ENCODE peak calls at places on chromosome 12, in nine cellular contexts. Y, K, R, F, Z, L, U, I and T are unnamed samples. For H3K36me3, the result is how much of the 10 kb centered on the place peaks cover.

GRCh38 chr12:46874642-46875041 is 48.8 kb upstream of the SLC38A4 start:
- DNase-seq in Y (no peak), K (no peak), R (peak), F (no peak), Z (no peak), L (no peak), U (no peak), I (no peak), T (peak)

GRCh38 chr12:78864483-78865296 is at the start of gene SYT1:
- DNase-seq in Y (peak), K (peak), R (peak), F (peak), Z (peak), L (peak), U (peak), I (peak), T (peak)

GRCh38 chr12:95721320-95721719 is 69.2 kb downstream of the NTN4 start:
- DNase-seq in Y (no peak), K (peak), R (no peak), F (no peak), Z (no peak), L (peak), U (no peak), I (no peak), T (no peak)

GRCh38 chr12:53938276-53939140 is at the start of gene HOXC13:
- DNase-seq in Y (no peak), K (peak), R (no peak), F (peak), Z (peak), L (peak), U (peak), I (no peak), T (peak)

GRCh38 chr12:54431911-54432814 is 13.1 kb upstream of the ITGA5 start:
- DNase-seq in Y (no peak), K (peak), R (peak), F (peak), Z (peak), L (peak), U (peak), I (no peak), T (peak)

GRCh38 chr12:105291531-105291930 is 39.0 kb upstream of the C12orf75 start:
- DNase-seq in Y (no peak), K (no peak), R (no peak), F (no peak), Z (no peak), L (no peak), U (no peak), I (no peak), T (no peak)

GRCh38 chr12:53975019-53975815 is 463 bp upstream of the HOTAIR start:
- DNase-seq in Y (no peak), K (no peak), R (no peak), F (no peak), Z (no peak), L (no peak), U (no peak), I (no peak), T (no peak)

GRCh38 chr12:131990980-131991305 is 41.2 kb downstream of the EP400 start:
- DNase-seq in Y (no peak), K (no peak), R (no peak), F (no peak), Z (no peak), L (no peak), U (no peak), I (no peak), T (no peak)

GRCh38 chr12:6964605-6965025 is 5.8 kb downstream of the PHB2 start:
- DNase-seq in Y (no peak), K (no peak), R (no peak), F (no peak), Z (no peak), L (no peak), U (no peak), I (peak), T (no peak)

GRCh38 chr12:116547955-116548471 is 11.2 kb upstream of the MAP1LC3B2 start:
- DNase-seq in Y (no peak), K (no peak), R (no peak), F (no peak), Z (no peak), L (no peak), U (no peak), I (no peak), T (no peak)

GRCh38 chr12:45727994-45728624 is 1.4 kb upstream of the ARID2 start:
- DNase-seq in Y (no peak), K (no peak), R (no peak), F (no peak), Z (no peak), L (peak), U (no peak), I (no peak), T (no peak)

GRCh38 chr12:67034110-67034879 is 234.9 kb upstream of the CAND1 start:
- DNase-seq in Y (no peak), K (peak), R (no peak), F (no peak), Z (no peak), L (peak), U (peak), I (no peak), T (peak)

GRCh38 chr12:27303139-27304111 is 29.2 kb upstream of the BMAL2 start:
- DNase-seq in Y (no peak), K (no peak), R (no peak), F (no peak), Z (no peak), L (no peak), U (no peak), I (no peak), T (no peak)

GRCh38 chr12:22525426-22525825 is 18.9 kb downstream of the C2CD5 start:
- DNase-seq in Y (no peak), K (no peak), R (no peak), F (no peak), Z (no peak), L (peak), U (no peak), I (no peak), T (no peak)

GRCh38 chr12:22526836-22527235 is 17.5 kb downstream of the C2CD5 start:
- DNase-seq in Y (no peak), K (no peak), R (no peak), F (no peak), Z (no peak), L (no peak), U (no peak), I (no peak), T (no peak)

GRCh38 chr12:22529281-22530060 is 14.9 kb downstream of the C2CD5 start:
- DNase-seq in Y (no peak), K (peak), R (no peak), F (no peak), Z (no peak), L (peak), U (no peak), I (no peak), T (peak)

GRCh38 chr12:22531205-22531604 is 13.1 kb downstream of the C2CD5 start:
- DNase-seq in Y (no peak), K (no peak), R (no peak), F (no peak), Z (no peak), L (no peak), U (no peak), I (no peak), T (no peak)

GRCh38 chr12:22527999-22528398 is 16.3 kb downstream of the C2CD5 start:
- DNase-seq in Y (no peak), K (no peak), R (no peak), F (no peak), Z (no peak), L (no peak), U (no peak), I (no peak), T (no peak)
- H3K36me3 ChIP-seq in Y (half or more), K (under half), R (half or more), F (under half), Z (under half), L (under half), U (under half), I (under half), T (under half)

GRCh38 chr12:57514720-57515467 is 5.4 kb downstream of the DDIT3 start:
- DNase-seq in Y (no peak), K (no peak), R (no peak), F (no peak), Z (no peak), L (no peak), U (no peak), I (no peak), T (no peak)

GRCh38 chr12:57516617-57517153 is 3.6 kb downstream of the DDIT3 start:
- DNase-seq in Y (no peak), K (no peak), R (no peak), F (no peak), Z (no peak), L (no peak), U (no peak), I (no peak), T (peak)

GRCh38 chr12:57517187-57517586 is 3.1 kb downstream of the DDIT3 start:
- DNase-seq in Y (no peak), K (no peak), R (no peak), F (no peak), Z (peak), L (peak), U (no peak), I (no peak), T (peak)

GRCh38 chr12:57515934-57516541 is 4.3 kb downstream of the DDIT3 start:
- DNase-seq in Y (no peak), K (no peak), R (no peak), F (no peak), Z (no peak), L (no peak), U (no peak), I (no peak), T (no peak)

GRCh38 chr12:57515468-57515933 is 4.8 kb downstream of the DDIT3 start:
- DNase-seq in Y (no peak), K (no peak), R (no peak), F (no peak), Z (no peak), L (no peak), U (no peak), I (no peak), T (no peak)
- H3K36me3 ChIP-seq in Y (half or more), K (under half), R (half or more), F (under half), Z (under half), L (half or more), U (half or more), I (under half), T (half or more)

DNA sequence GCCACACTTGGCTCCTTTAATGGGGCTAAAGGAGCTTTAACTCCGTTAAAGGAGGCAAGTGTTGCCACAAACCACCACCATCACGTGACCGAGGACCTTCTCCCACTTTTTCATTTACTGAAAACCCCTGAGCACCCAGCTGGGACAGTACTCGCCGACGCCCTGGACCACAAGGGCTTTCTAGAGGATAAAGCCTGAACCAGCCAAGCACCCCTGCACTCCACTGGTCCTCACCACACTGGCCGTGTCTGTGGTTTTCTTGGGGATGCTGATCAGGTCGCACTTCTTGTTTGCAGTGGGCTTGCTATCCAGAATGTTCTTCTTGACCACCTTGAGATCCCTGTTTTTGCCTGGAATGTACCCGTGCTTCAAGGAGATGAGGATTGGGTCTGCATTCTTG is 14.7 kb upstream of the SELPLG start:
- DNase-seq in Y (no peak), K (no peak), R (no peak), F (no peak), Z (no peak), L (no peak), U (no peak), I (no peak), T (no peak)
- H3K36me3 ChIP-seq in Y (half or more), K (under half), R (half or more), F (under half), Z (under half), L (under half), U (half or more), I (under half), T (half or more)

DNA sequence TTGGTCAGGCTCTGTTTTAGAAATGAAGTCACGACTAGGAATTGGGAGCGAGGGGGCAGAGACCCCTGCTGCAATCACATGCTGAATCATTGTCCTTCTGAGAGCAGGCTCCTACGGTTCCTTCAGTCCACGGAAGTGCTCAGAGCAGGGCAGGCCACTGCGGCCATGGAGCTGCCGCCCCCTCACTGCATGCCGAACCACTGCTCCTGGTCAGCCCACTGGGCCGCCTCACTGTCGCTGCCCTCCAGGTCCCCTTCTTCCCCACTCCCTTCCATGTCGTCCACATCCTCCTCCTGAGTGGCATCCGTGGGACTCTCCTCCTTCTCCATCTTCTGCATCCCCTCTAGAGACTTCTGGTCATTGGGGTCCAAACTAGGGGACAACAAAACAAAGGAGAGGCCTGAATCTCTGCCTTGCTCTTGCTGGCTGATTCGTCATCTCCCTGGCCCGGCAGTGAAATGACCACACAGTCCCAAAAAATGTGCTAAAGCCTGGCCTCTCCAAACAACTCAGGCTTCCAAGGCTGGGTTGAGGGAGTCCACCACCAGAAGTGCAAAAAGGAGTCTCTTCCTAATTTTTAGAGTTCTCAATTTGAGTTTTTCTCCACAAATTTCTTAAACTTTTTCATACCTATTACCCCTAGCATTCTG is 29.4 kb downstream of the ANAPC7 start:
- DNase-seq in Y (no peak), K (no peak), R (no peak), F (no peak), Z (no peak), L (no peak), U (no peak), I (no peak), T (no peak)
- H3K36me3 ChIP-seq in Y (half or more), K (under half), R (half or more), F (under half), Z (under half), L (under half), U (half or more), I (under half), T (half or more)

GRCh38 chr12:69689638-69690037 is 9.5 kb downstream of the BEST3 start:
- DNase-seq in Y (no peak), K (peak), R (no peak), F (no peak), Z (no peak), L (no peak), U (no peak), I (no peak), T (no peak)
- H3K36me3 ChIP-seq in Y (under half), K (under half), R (under half), F (under half), Z (under half), L (under half), U (under half), I (under half), T (under half)

GRCh38 chr12:52076811-52077210 is 2.7 kb upstream of the SMIM41 start:
- DNase-seq in Y (no peak), K (no peak), R (no peak), F (no peak), Z (no peak), L (no peak), U (no peak), I (no peak), T (no peak)
- H3K36me3 ChIP-seq in Y (half or more), K (under half), R (half or more), F (under half), Z (under half), L (under half), U (under half), I (under half), T (half or more)

GRCh38 chr12:103793512-103794045 is 47.5 kb downstream of the NT5DC3 start:
- DNase-seq in Y (no peak), K (no peak), R (no peak), F (no peak), Z (no peak), L (no peak), U (no peak), I (no peak), T (no peak)

GRCh38 chr12:103786201-103786600 is 54.8 kb downstream of the NT5DC3 start:
- DNase-seq in Y (no peak), K (no peak), R (no peak), F (no peak), Z (no peak), L (no peak), U (no peak), I (no peak), T (no peak)

GRCh38 chr12:103794814-103795213 is 46.2 kb downstream of the NT5DC3 start:
- DNase-seq in Y (no peak), K (no peak), R (no peak), F (no peak), Z (no peak), L (no peak), U (no peak), I (no peak), T (no peak)

GRCh38 chr12:103793046-103793445 is 48.0 kb downstream of the NT5DC3 start:
- DNase-seq in Y (no peak), K (no peak), R (no peak), F (no peak), Z (no peak), L (peak), U (no peak), I (no peak), T (no peak)

GRCh38 chr12:103791350-103791920 is 49.6 kb downstream of the NT5DC3 start:
- DNase-seq in Y (no peak), K (no peak), R (no peak), F (no peak), Z (no peak), L (no peak), U (no peak), I (no peak), T (no peak)
- H3K36me3 ChIP-seq in Y (under half), K (under half), R (under half), F (under half), Z (under half), L (under half), U (half or more), I (under half), T (under half)

GRCh38 chr12:118144499-118144898 is 8.6 kb downstream of the PEBP1 start:
- DNase-seq in Y (no peak), K (no peak), R (no peak), F (no peak), Z (no peak), L (no peak), U (no peak), I (no peak), T (no peak)
- H3K36me3 ChIP-seq in Y (half or more), K (under half), R (half or more), F (under half), Z (under half), L (under half), U (half or more), I (under half), T (under half)

DNA sequence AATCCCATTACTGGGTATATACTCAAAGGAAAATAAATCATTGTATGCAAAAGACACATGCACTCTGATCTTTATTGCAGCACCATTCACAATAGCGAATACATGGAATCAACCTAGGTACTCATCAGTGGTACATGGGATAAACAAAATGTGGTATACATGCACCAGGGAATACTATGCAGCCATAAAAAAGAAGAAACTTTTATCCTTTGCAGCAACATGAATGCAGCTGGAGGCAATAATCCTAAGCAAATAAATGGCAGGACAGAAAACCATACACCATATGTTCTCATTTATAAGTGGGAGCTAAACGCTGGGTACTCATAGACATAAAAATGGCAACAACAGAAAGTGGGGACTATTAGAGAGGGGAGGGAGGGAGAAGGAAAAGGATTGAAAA is 15.9 kb downstream of the ERGIC2 start:
- DNase-seq in Y (no peak), K (no peak), R (no peak), F (no peak), Z (no peak), L (no peak), U (no peak), I (no peak), T (no peak)
- H3K36me3 ChIP-seq in Y (half or more), K (under half), R (half or more), F (under half), Z (under half), L (under half), U (under half), I (under half), T (under half)